ENCODE peak calls at places on chromosome 1, in nine cellular contexts. Z, Y, E, T, L, B, S, V and O are unnamed samples.

GRCh38 chr1:26922201-26922729 is 722 bp downstream of the NUDC start:
- DNase-seq in B (peak), Z (no peak), L (no peak), E (no peak), S (no peak), V (no peak), T (no peak), Y (peak), O (no peak)

GRCh38 chr1:65792671-65793358 is at the start of gene PDE4B:
- DNase-seq in E (no peak), V (peak), Y (peak), T (no peak), B (peak), Z (no peak), S (peak), L (peak), O (peak)

GRCh38 chr1:153213519-153213918 is 3.9 kb upstream of the PRR9 start:
- DNase-seq in L (no peak), E (no peak), B (no peak), S (no peak), Z (no peak), Y (no peak), V (no peak), T (no peak), O (no peak)

GRCh38 chr1:183914283-183914682 is 109.4 kb downstream of the RGL1 start:
- DNase-seq in S (no peak), T (no peak), L (no peak), Z (peak), Y (no peak), V (peak), B (no peak), E (no peak), O (no peak)

GRCh38 chr1:12276225-12276624 is 46.4 kb downstream of the VPS13D start:
- DNase-seq in V (peak), Y (no peak), Z (no peak), B (peak), T (no peak), L (peak), E (no peak), S (no peak), O (peak)

GRCh38 chr1:211910917-211911485 is 80.4 kb upstream of the LPGAT1 start:
- DNase-seq in T (no peak), Y (no peak), L (no peak), B (no peak), E (no peak), Z (no peak), V (peak), S (no peak), O (no peak)

GRCh38 chr1:43854473-43854872 is 79.1 kb upstream of the ARTN start:
- DNase-seq in B (no peak), T (no peak), E (no peak), Z (no peak), V (no peak), L (no peak), S (no peak), Y (no peak), O (no peak)

GRCh38 chr1:48526045-48526714 is 54.2 kb upstream of the SPATA6 start:
- DNase-seq in V (peak), E (no peak), S (no peak), T (no peak), B (peak), Z (no peak), Y (peak), L (no peak), O (peak)

GRCh38 chr1:28236656-28237331 is 870 bp downstream of the ATP5IF1 start:
- DNase-seq in Y (peak), Z (no peak), L (no peak), S (no peak), T (no peak), E (no peak), V (no peak), B (peak), O (no peak)

GRCh38 chr1:74579425-74579824 is 67.0 kb upstream of the LRRC53 start:
- DNase-seq in S (no peak), L (no peak), T (peak), E (no peak), V (no peak), B (no peak), Y (no peak), Z (no peak), O (no peak)

GRCh38 chr1:36464605-36465393 is 615 bp upstream of the MRPS15 start:
- DNase-seq in E (no peak), T (no peak), B (no peak), S (no peak), V (no peak), L (peak), Z (no peak), Y (no peak), O (no peak)

GRCh38 chr1:232805269-232806070 is at the start of gene MAP10:
- DNase-seq in Z (peak), S (peak), L (peak), E (peak), Y (peak), T (peak), B (peak), V (peak), O (peak)

GRCh38 chr1:97334454-97334853 is 586.4 kb downstream of the DPYD start:
- DNase-seq in Y (no peak), S (no peak), Z (no peak), E (no peak), L (no peak), B (no peak), V (peak), T (no peak), O (no peak)

GRCh38 chr1:70248729-70249128 is 27.5 kb downstream of the SRSF11 start:
- DNase-seq in B (no peak), E (no peak), T (no peak), Z (no peak), V (no peak), Y (no peak), S (no peak), L (no peak), O (no peak)

GRCh38 chr1:89023026-89023425 is 360 bp upstream of the GBP3 start:
- DNase-seq in Y (no peak), V (no peak), B (no peak), E (no peak), Z (no peak), S (no peak), L (no peak), T (no peak), O (no peak)

GRCh38 chr1:227896710-227897655 is 50.7 kb downstream of the WNT9A start:
- DNase-seq in Y (no peak), B (no peak), L (no peak), E (no peak), T (no peak), Z (no peak), S (peak), V (no peak), O (peak)

GRCh38 chr1:190140644-190141043 is 337.0 kb downstream of the BRINP3 start:
- DNase-seq in L (peak), Y (no peak), V (no peak), E (no peak), Z (no peak), S (no peak), T (no peak), B (no peak), O (no peak)

GRCh38 chr1:218679988-218680743 is 335.0 kb downstream of the TGFB2 start:
- DNase-seq in Y (no peak), V (peak), L (no peak), Z (no peak), B (no peak), T (no peak), S (no peak), E (no peak), O (no peak)

GRCh38 chr1:154427173-154428139 is 22.3 kb downstream of the IL6R start:
- DNase-seq in Y (peak), S (peak), E (no peak), T (no peak), L (no peak), V (no peak), B (no peak), Z (no peak), O (no peak)

GRCh38 chr1:213874789-213875188 is 113.0 kb upstream of the PROX1 start:
- DNase-seq in B (no peak), L (no peak), Y (no peak), V (no peak), E (no peak), Z (no peak), S (no peak), T (no peak), O (no peak)

GRCh38 chr1:83545450-83545849 is 453.5 kb downstream of the TTLL7 start:
- DNase-seq in E (no peak), V (no peak), Z (no peak), Y (no peak), S (no peak), T (no peak), B (peak), L (peak), O (no peak)

GRCh38 chr1:1274299-1274930 is 761 bp upstream of the UBE2J2 start:
- DNase-seq in E (no peak), Z (no peak), T (no peak), Y (no peak), L (peak), S (no peak), V (no peak), B (no peak), O (peak)

GRCh38 chr1:151832318-151832984 is 849 bp upstream of the RORC start:
- DNase-seq in V (peak), Z (peak), B (no peak), Y (peak), S (peak), E (no peak), T (no peak), L (no peak), O (no peak)

GRCh38 chr1:7994827-7995226 is 31.3 kb downstream of the ERRFI1 start:
- DNase-seq in Y (no peak), B (no peak), T (no peak), E (no peak), S (no peak), Z (no peak), V (no peak), L (no peak), O (no peak)

GRCh38 chr1:29706936-29707335 is 470.6 kb downstream of the PTPRU start:
- DNase-seq in L (peak), Z (no peak), S (peak), B (peak), T (peak), E (no peak), V (peak), Y (peak), O (peak)

GRCh38 chr1:58814251-58815068 is 30.6 kb upstream of the JUN start:
- DNase-seq in B (peak), Z (peak), V (no peak), S (peak), Y (no peak), E (no peak), T (no peak), L (peak), O (peak)

GRCh38 chr1:33348676-33349080 is 27.8 kb upstream of the A3GALT2 start:
- DNase-seq in Z (no peak), T (no peak), S (peak), Y (peak), E (no peak), V (peak), L (no peak), B (no peak), O (peak)

GRCh38 chr1:176110203-176110602 is 96.9 kb downstream of the COP1 start:
- DNase-seq in E (no peak), T (no peak), Z (no peak), Y (no peak), S (no peak), V (peak), L (no peak), B (no peak), O (no peak)

GRCh38 chr1:114648503-114648902 is 21.3 kb downstream of the DENND2C start:
- DNase-seq in Z (no peak), B (no peak), L (peak), Y (no peak), V (no peak), S (no peak), E (no peak), T (no peak), O (no peak)